ENCODE peak calls at places on chromosomes 5 and 9, in four cellular contexts. One of them, this sample, is unnamed.

GRCh38 chr5:174317261-174317894 is 271.9 kb downstream of the NSG2 start:
- DNase-seq in activated T-helper 1 cell treated with Interleukin-2 at 50 U/mL for 16 hours: no peak
- DNase-seq in Jurkat, Clone E6-1: no peak
- DNase-seq in HEK293T: peak
- DNase-seq in this sample: peak

GRCh38 chr5:113195726-113196125 is 219.1 kb downstream of the DCP2 start:
- DNase-seq in HEK293T: no peak
- DNase-seq in activated T-helper 1 cell treated with Interleukin-2 at 50 U/mL for 16 hours: no peak
- DNase-seq in Jurkat, Clone E6-1: no peak
- DNase-seq in this sample: no peak

GRCh38 chr9:120857902-120858301 is 15.2 kb upstream of the PSMD5 start:
- DNase-seq in activated T-helper 1 cell treated with Interleukin-2 at 50 U/mL for 16 hours: no peak
- DNase-seq in Jurkat, Clone E6-1: no peak
- DNase-seq in HEK293T: no peak
- DNase-seq in this sample: no peak

GRCh38 chr9:33858346-33858869 is 41.4 kb downstream of the UBE2R2 start:
- DNase-seq in activated T-helper 1 cell treated with Interleukin-2 at 50 U/mL for 16 hours: no peak
- DNase-seq in Jurkat, Clone E6-1: peak
- DNase-seq in HEK293T: no peak
- DNase-seq in this sample: no peak

GRCh38 chr5:127564002-127564769 is 46.7 kb downstream of the PRRC1 start:
- DNase-seq in activated T-helper 1 cell treated with Interleukin-2 at 50 U/mL for 16 hours: no peak
- DNase-seq in HEK293T: peak
- DNase-seq in Jurkat, Clone E6-1: peak
- DNase-seq in this sample: peak

GRCh38 chr9:107674937-107675277 is 185.3 kb upstream of the KLF4 start:
- DNase-seq in HEK293T: no peak
- DNase-seq in Jurkat, Clone E6-1: no peak
- DNase-seq in activated T-helper 1 cell treated with Interleukin-2 at 50 U/mL for 16 hours: no peak
- DNase-seq in this sample: no peak

GRCh38 chr5:116038817-116039216 is 6.5 kb downstream of the ARL14EPL start:
- DNase-seq in HEK293T: no peak
- DNase-seq in Jurkat, Clone E6-1: peak
- DNase-seq in activated T-helper 1 cell treated with Interleukin-2 at 50 U/mL for 16 hours: no peak
- DNase-seq in this sample: peak

GRCh38 chr5:148740966-148741742 is 85.3 kb upstream of the ADRB2 start:
- DNase-seq in HEK293T: peak
- DNase-seq in Jurkat, Clone E6-1: peak
- DNase-seq in activated T-helper 1 cell treated with Interleukin-2 at 50 U/mL for 16 hours: no peak
- DNase-seq in this sample: no peak

GRCh38 chr9:90843530-90843929 is 41.9 kb downstream of the SYK start:
- DNase-seq in HEK293T: no peak
- DNase-seq in activated T-helper 1 cell treated with Interleukin-2 at 50 U/mL for 16 hours: no peak
- DNase-seq in Jurkat, Clone E6-1: no peak
- DNase-seq in this sample: no peak

GRCh38 chr9:2116073-2116472 is 100.9 kb downstream of the SMARCA2 start:
- DNase-seq in activated T-helper 1 cell treated with Interleukin-2 at 50 U/mL for 16 hours: no peak
- DNase-seq in Jurkat, Clone E6-1: peak
- DNase-seq in HEK293T: peak
- DNase-seq in this sample: peak

GRCh38 chr9:89999176-89999533 is 394.3 kb downstream of the GADD45G start:
- DNase-seq in Jurkat, Clone E6-1: no peak
- DNase-seq in HEK293T: no peak
- DNase-seq in activated T-helper 1 cell treated with Interleukin-2 at 50 U/mL for 16 hours: no peak
- DNase-seq in this sample: no peak

GRCh38 chr5:32916648-32917047 is 205.5 kb downstream of the NPR3 start:
- DNase-seq in Jurkat, Clone E6-1: peak
- DNase-seq in activated T-helper 1 cell treated with Interleukin-2 at 50 U/mL for 16 hours: no peak
- DNase-seq in HEK293T: no peak
- DNase-seq in this sample: no peak

GRCh38 chr9:16964228-16964627 is 93.8 kb upstream of the BNC2 start:
- DNase-seq in activated T-helper 1 cell treated with Interleukin-2 at 50 U/mL for 16 hours: no peak
- DNase-seq in Jurkat, Clone E6-1: no peak
- DNase-seq in HEK293T: no peak
- DNase-seq in this sample: no peak

GRCh38 chr9:121680236-121680635 is 28.8 kb downstream of the DAB2IP start:
- DNase-seq in Jurkat, Clone E6-1: no peak
- DNase-seq in activated T-helper 1 cell treated with Interleukin-2 at 50 U/mL for 16 hours: no peak
- DNase-seq in HEK293T: no peak
- DNase-seq in this sample: no peak

GRCh38 chr5:7927466-7928375 is 58.8 kb downstream of the MTRR start:
- DNase-seq in activated T-helper 1 cell treated with Interleukin-2 at 50 U/mL for 16 hours: no peak
- DNase-seq in HEK293T: peak
- DNase-seq in Jurkat, Clone E6-1: peak
- DNase-seq in this sample: peak

GRCh38 chr9:34592895-34593601 is 3.5 kb upstream of the CNTFR start:
- DNase-seq in Jurkat, Clone E6-1: no peak
- DNase-seq in activated T-helper 1 cell treated with Interleukin-2 at 50 U/mL for 16 hours: no peak
- DNase-seq in HEK293T: no peak
- DNase-seq in this sample: peak

GRCh38 chr9:22064957-22065356 is 55.9 kb upstream of the CDKN2B start:
- DNase-seq in HEK293T: no peak
- DNase-seq in activated T-helper 1 cell treated with Interleukin-2 at 50 U/mL for 16 hours: no peak
- DNase-seq in Jurkat, Clone E6-1: no peak
- DNase-seq in this sample: no peak

GRCh38 chr5:125065736-125066135 is 319.3 kb upstream of the ZNF608 start:
- DNase-seq in Jurkat, Clone E6-1: no peak
- DNase-seq in HEK293T: no peak
- DNase-seq in activated T-helper 1 cell treated with Interleukin-2 at 50 U/mL for 16 hours: no peak
- DNase-seq in this sample: no peak

GRCh38 chr5:139294372-139295165 is 1.0 kb downstream of the MATR3 start:
- DNase-seq in Jurkat, Clone E6-1: no peak
- DNase-seq in HEK293T: peak
- DNase-seq in activated T-helper 1 cell treated with Interleukin-2 at 50 U/mL for 16 hours: peak
- DNase-seq in this sample: peak

GRCh38 chr9:111743275-111743674 is 51.5 kb downstream of the SHOC1 start:
- DNase-seq in Jurkat, Clone E6-1: no peak
- DNase-seq in activated T-helper 1 cell treated with Interleukin-2 at 50 U/mL for 16 hours: no peak
- DNase-seq in HEK293T: no peak
- DNase-seq in this sample: no peak

GRCh38 chr9:27407966-27408365 is 111.0 kb upstream of the EQTN start:
- DNase-seq in activated T-helper 1 cell treated with Interleukin-2 at 50 U/mL for 16 hours: no peak
- DNase-seq in HEK293T: no peak
- DNase-seq in Jurkat, Clone E6-1: no peak
- DNase-seq in this sample: no peak

GRCh38 chr5:44862808-44863207 is 54.1 kb downstream of the MRPS30 start:
- DNase-seq in activated T-helper 1 cell treated with Interleukin-2 at 50 U/mL for 16 hours: no peak
- DNase-seq in Jurkat, Clone E6-1: no peak
- DNase-seq in HEK293T: no peak
- DNase-seq in this sample: no peak

GRCh38 chr9:104868687-104869404 is 59.1 kb downstream of the ABCA1 start:
- DNase-seq in activated T-helper 1 cell treated with Interleukin-2 at 50 U/mL for 16 hours: no peak
- DNase-seq in Jurkat, Clone E6-1: no peak
- DNase-seq in HEK293T: peak
- DNase-seq in this sample: no peak

GRCh38 chr5:134374234-134374633 is 2.9 kb downstream of the UBE2B start:
- DNase-seq in activated T-helper 1 cell treated with Interleukin-2 at 50 U/mL for 16 hours: no peak
- DNase-seq in HEK293T: no peak
- DNase-seq in Jurkat, Clone E6-1: no peak
- DNase-seq in this sample: no peak

GRCh38 chr9:1429328-1429727 is 379.2 kb downstream of the DMRT2 start:
- DNase-seq in HEK293T: peak
- DNase-seq in Jurkat, Clone E6-1: no peak
- DNase-seq in activated T-helper 1 cell treated with Interleukin-2 at 50 U/mL for 16 hours: no peak
- DNase-seq in this sample: no peak

GRCh38 chr5:134568761-134569725 is 43.6 kb downstream of the JADE2 start:
- DNase-seq in activated T-helper 1 cell treated with Interleukin-2 at 50 U/mL for 16 hours: no peak
- DNase-seq in HEK293T: no peak
- DNase-seq in Jurkat, Clone E6-1: no peak
- DNase-seq in this sample: no peak

GRCh38 chr9:135476981-135477380 is 2.6 kb upstream of the PPP1R26 start:
- DNase-seq in HEK293T: no peak
- DNase-seq in Jurkat, Clone E6-1: no peak
- DNase-seq in activated T-helper 1 cell treated with Interleukin-2 at 50 U/mL for 16 hours: no peak
- DNase-seq in this sample: no peak

GRCh38 chr5:38134750-38135330 is 123.5 kb upstream of the EGFLAM start:
- DNase-seq in Jurkat, Clone E6-1: no peak
- DNase-seq in activated T-helper 1 cell treated with Interleukin-2 at 50 U/mL for 16 hours: no peak
- DNase-seq in HEK293T: no peak
- DNase-seq in this sample: no peak